ENCODE peak calls at places on chromosomes 12 and 14, in eight cellular contexts. One of them, this sample, is unnamed.

GRCh38 chr14:61570188-61570960 is 124.9 kb upstream of the HIF1A start:
- DNase-seq in BE2C: no peak
- DNase-seq in PC-3: peak; percentile 70
- DNase-seq in cardiac fibroblast: peak; percentile 58
- DNase-seq in endothelial cell of umbilical vein: no peak
- DNase-seq in CD8-positive, alpha-beta memory T cell: no peak
- DNase-seq in IMR-90: peak; percentile 43
- DNase-seq in HCT116: no peak
- DNase-seq in this sample: no peak

GRCh38 chr14:103529383-103530365 is 678 bp downstream of the TRMT61A start:
- DNase-seq in BE2C: no peak
- DNase-seq in PC-3: no peak
- DNase-seq in cardiac fibroblast: no peak
- DNase-seq in endothelial cell of umbilical vein: peak; percentile 21
- DNase-seq in CD8-positive, alpha-beta memory T cell: no peak
- DNase-seq in IMR-90: no peak
- DNase-seq in HCT116: no peak
- DNase-seq in this sample: no peak

GRCh38 chr12:49868952-49869815 is 26.3 kb upstream of the BCDIN3D start:
- DNase-seq in BE2C: peak; percentile 100
- DNase-seq in PC-3: no peak
- DNase-seq in cardiac fibroblast: peak; percentile 100
- DNase-seq in endothelial cell of umbilical vein: peak; percentile 100
- DNase-seq in CD8-positive, alpha-beta memory T cell: no peak
- DNase-seq in IMR-90: peak; percentile 97
- DNase-seq in HCT116: no peak
- DNase-seq in this sample: peak; percentile 58

GRCh38 chr14:93042968-93043940 is 72.5 kb downstream of the ITPK1 start:
- DNase-seq in BE2C: peak; percentile 67
- DNase-seq in PC-3: peak; percentile 98
- DNase-seq in cardiac fibroblast: peak; percentile 90
- DNase-seq in endothelial cell of umbilical vein: peak; percentile 22
- DNase-seq in CD8-positive, alpha-beta memory T cell: no peak
- DNase-seq in IMR-90: peak; percentile 63
- DNase-seq in HCT116: peak; percentile 89
- DNase-seq in this sample: peak; percentile 41

GRCh38 chr14:100677925-100678765 is 48.5 kb upstream of the DLK1 start:
- DNase-seq in BE2C: peak; percentile 98
- DNase-seq in PC-3: no peak
- DNase-seq in cardiac fibroblast: peak; percentile 89
- DNase-seq in endothelial cell of umbilical vein: no peak
- DNase-seq in CD8-positive, alpha-beta memory T cell: no peak
- DNase-seq in IMR-90: peak; percentile 52
- DNase-seq in HCT116: no peak
- DNase-seq in this sample: peak; percentile 78

GRCh38 chr12:116910645-116911449 is at the start of gene FBXW8:
- DNase-seq in BE2C: peak; percentile 93
- DNase-seq in PC-3: peak; percentile 83
- DNase-seq in cardiac fibroblast: peak; percentile 82
- DNase-seq in endothelial cell of umbilical vein: peak; percentile 80
- DNase-seq in CD8-positive, alpha-beta memory T cell: peak; percentile 61
- DNase-seq in IMR-90: peak; percentile 66
- DNase-seq in HCT116: peak; percentile 48
- DNase-seq in this sample: peak; percentile 35

GRCh38 chr12:54385251-54385914 is 850 bp upstream of the ZNF385A start:
- DNase-seq in BE2C: no peak
- DNase-seq in PC-3: no peak
- DNase-seq in cardiac fibroblast: no peak
- DNase-seq in endothelial cell of umbilical vein: no peak
- DNase-seq in CD8-positive, alpha-beta memory T cell: no peak
- DNase-seq in IMR-90: no peak
- DNase-seq in HCT116: no peak
- DNase-seq in this sample: no peak

GRCh38 chr14:71130491-71131179 is 223.4 kb downstream of the PCNX1 start:
- DNase-seq in BE2C: no peak
- DNase-seq in PC-3: peak; percentile 81
- DNase-seq in cardiac fibroblast: peak; percentile 85
- DNase-seq in endothelial cell of umbilical vein: peak; percentile 70
- DNase-seq in CD8-positive, alpha-beta memory T cell: no peak
- DNase-seq in IMR-90: peak; percentile 88
- DNase-seq in HCT116: no peak
- DNase-seq in this sample: peak; percentile 65

GRCh38 chr14:100698719-100699448 is 27.8 kb upstream of the DLK1 start:
- DNase-seq in BE2C: no peak
- DNase-seq in PC-3: no peak
- DNase-seq in cardiac fibroblast: no peak
- DNase-seq in endothelial cell of umbilical vein: no peak
- DNase-seq in CD8-positive, alpha-beta memory T cell: no peak
- DNase-seq in IMR-90: no peak
- DNase-seq in HCT116: no peak
- DNase-seq in this sample: no peak

GRCh38 chr12:1634590-1635191 is 5.7 kb downstream of the WNT5B start:
- DNase-seq in BE2C: peak; percentile 81
- DNase-seq in PC-3: peak; percentile 78
- DNase-seq in cardiac fibroblast: peak; percentile 89
- DNase-seq in endothelial cell of umbilical vein: peak; percentile 65
- DNase-seq in CD8-positive, alpha-beta memory T cell: peak; percentile 41
- DNase-seq in IMR-90: peak; percentile 69
- DNase-seq in HCT116: peak; percentile 63
- DNase-seq in this sample: peak; percentile 71

GRCh38 chr14:52918486-52918885 is 32.4 kb downstream of the FERMT2 start:
- DNase-seq in BE2C: no peak
- DNase-seq in PC-3: peak; percentile 91
- DNase-seq in cardiac fibroblast: peak; percentile 66
- DNase-seq in endothelial cell of umbilical vein: peak; percentile 95
- DNase-seq in CD8-positive, alpha-beta memory T cell: no peak
- DNase-seq in IMR-90: peak; percentile 81
- DNase-seq in HCT116: no peak
- DNase-seq in this sample: no peak

GRCh38 chr12:46152456-46152855 is 116.4 kb downstream of the SLC38A1 start:
- DNase-seq in BE2C: no peak
- DNase-seq in PC-3: no peak
- DNase-seq in cardiac fibroblast: no peak
- DNase-seq in endothelial cell of umbilical vein: peak; percentile 75
- DNase-seq in CD8-positive, alpha-beta memory T cell: no peak
- DNase-seq in IMR-90: no peak
- DNase-seq in HCT116: no peak
- DNase-seq in this sample: no peak

GRCh38 chr14:104601786-104602185 is 2.8 kb downstream of the TMEM179 start:
- DNase-seq in BE2C: peak; percentile 91
- DNase-seq in PC-3: no peak
- DNase-seq in cardiac fibroblast: peak; percentile 14
- DNase-seq in endothelial cell of umbilical vein: no peak
- DNase-seq in CD8-positive, alpha-beta memory T cell: no peak
- DNase-seq in IMR-90: peak; percentile 2
- DNase-seq in HCT116: no peak
- DNase-seq in this sample: no peak

GRCh38 chr14:89613260-89614008 is 196.4 kb upstream of the FOXN3 start:
- DNase-seq in BE2C: no peak
- DNase-seq in PC-3: no peak
- DNase-seq in cardiac fibroblast: no peak
- DNase-seq in endothelial cell of umbilical vein: no peak
- DNase-seq in CD8-positive, alpha-beta memory T cell: no peak
- DNase-seq in IMR-90: no peak
- DNase-seq in HCT116: no peak
- DNase-seq in this sample: no peak

GRCh38 chr12:116317986-116318737 is 40.7 kb upstream of the MED13L start:
- DNase-seq in BE2C: no peak
- DNase-seq in PC-3: peak; percentile 70
- DNase-seq in cardiac fibroblast: no peak
- DNase-seq in endothelial cell of umbilical vein: no peak
- DNase-seq in CD8-positive, alpha-beta memory T cell: no peak
- DNase-seq in IMR-90: no peak
- DNase-seq in HCT116: no peak
- DNase-seq in this sample: no peak

GRCh38 chr14:80356413-80356812 is 145.1 kb upstream of the DIO2 start:
- DNase-seq in BE2C: no peak
- DNase-seq in PC-3: peak; percentile 49
- DNase-seq in cardiac fibroblast: peak; percentile 44
- DNase-seq in endothelial cell of umbilical vein: peak; percentile 27
- DNase-seq in CD8-positive, alpha-beta memory T cell: no peak
- DNase-seq in IMR-90: peak; percentile 40
- DNase-seq in HCT116: no peak
- DNase-seq in this sample: no peak

GRCh38 chr12:92715625-92716024 is 12.8 kb downstream of the PLEKHG7 start:
- DNase-seq in BE2C: no peak
- DNase-seq in PC-3: no peak
- DNase-seq in cardiac fibroblast: no peak
- DNase-seq in endothelial cell of umbilical vein: no peak
- DNase-seq in CD8-positive, alpha-beta memory T cell: no peak
- DNase-seq in IMR-90: no peak
- DNase-seq in HCT116: no peak
- DNase-seq in this sample: no peak

DNA sequence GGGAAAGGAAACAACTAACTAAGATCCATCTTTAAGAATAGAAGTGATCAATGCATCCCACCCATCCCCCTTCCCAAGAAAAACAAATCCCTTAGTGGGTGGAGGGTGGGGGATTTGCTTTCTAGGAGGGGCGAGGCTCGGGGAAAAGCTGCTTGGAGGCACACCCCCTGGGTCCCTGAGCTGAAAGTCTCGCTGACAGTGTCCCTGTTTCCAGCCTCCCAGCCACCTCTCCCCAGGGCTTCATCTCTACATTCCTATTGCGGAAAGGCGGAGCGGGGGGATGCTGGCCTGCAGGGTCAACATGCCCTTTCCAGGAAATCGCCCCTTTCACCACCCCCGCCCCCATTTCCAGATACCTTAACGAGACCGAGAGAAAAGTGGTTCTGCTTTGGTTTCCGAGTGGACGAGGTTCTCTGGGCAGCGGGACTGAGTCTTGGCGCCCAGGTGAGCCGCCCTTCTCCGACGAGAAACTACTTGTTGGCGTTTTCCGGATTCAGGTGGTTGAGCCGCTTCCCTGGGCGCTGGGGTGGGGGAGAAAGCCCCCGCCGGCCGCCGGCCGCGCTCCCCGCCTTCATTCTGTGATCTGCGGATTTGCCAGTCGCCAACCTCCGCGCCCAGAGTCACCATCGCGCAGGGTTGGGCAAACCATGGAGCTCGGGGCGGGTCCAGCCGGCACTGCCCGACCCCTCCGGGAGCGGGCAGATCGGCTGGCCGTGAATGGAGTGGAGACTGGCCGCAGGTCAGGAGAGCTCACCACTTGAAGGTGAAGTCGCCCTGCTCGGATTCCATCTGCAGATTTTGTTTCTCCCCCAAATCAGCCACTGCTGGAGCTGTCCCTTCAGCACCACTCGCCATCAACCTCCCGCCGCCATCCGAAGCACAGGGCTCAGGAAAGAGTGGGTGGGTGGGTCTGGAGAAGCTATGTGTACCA is 523 bp downstream of the KCNC2 start:
- DNase-seq in BE2C: no peak
- DNase-seq in PC-3: no peak
- DNase-seq in cardiac fibroblast: peak; percentile 22
- DNase-seq in endothelial cell of umbilical vein: peak; percentile 27
- DNase-seq in CD8-positive, alpha-beta memory T cell: no peak
- DNase-seq in IMR-90: peak; percentile 18
- DNase-seq in HCT116: no peak
- DNase-seq in this sample: peak; percentile 26
- H3K4me3 ChIP-seq in BE2C: no peak overlapping the region
- H3K4me3 ChIP-seq in PC-3: no peak overlapping the region
- H3K4me3 ChIP-seq in cardiac fibroblast: no peak overlapping the region
- H3K4me3 ChIP-seq in endothelial cell of umbilical vein: no peak overlapping the region
- H3K4me3 ChIP-seq in CD8-positive, alpha-beta memory T cell: no peak overlapping the region
- H3K4me3 ChIP-seq in IMR-90: no peak overlapping the region
- H3K4me3 ChIP-seq in HCT116: no peak overlapping the region
- H3K4me3 ChIP-seq in this sample: peak overlapping the region; percentile 27

GRCh38 chr12:47772094-47772660 is 861 bp upstream of the SLC48A1 start:
- DNase-seq in BE2C: no peak
- DNase-seq in PC-3: no peak
- DNase-seq in cardiac fibroblast: no peak
- DNase-seq in endothelial cell of umbilical vein: no peak
- DNase-seq in CD8-positive, alpha-beta memory T cell: no peak
- DNase-seq in IMR-90: no peak
- DNase-seq in HCT116: no peak
- DNase-seq in this sample: no peak
- H3K4me3 ChIP-seq in BE2C: no peak overlapping the region
- H3K4me3 ChIP-seq in PC-3: peak overlapping the region; percentile 88
- H3K4me3 ChIP-seq in cardiac fibroblast: no peak overlapping the region
- H3K4me3 ChIP-seq in endothelial cell of umbilical vein: no peak overlapping the region
- H3K4me3 ChIP-seq in CD8-positive, alpha-beta memory T cell: no peak overlapping the region
- H3K4me3 ChIP-seq in IMR-90: no peak overlapping the region
- H3K4me3 ChIP-seq in HCT116: peak overlapping the region; percentile 39
- H3K4me3 ChIP-seq in this sample: no peak overlapping the region

DNA sequence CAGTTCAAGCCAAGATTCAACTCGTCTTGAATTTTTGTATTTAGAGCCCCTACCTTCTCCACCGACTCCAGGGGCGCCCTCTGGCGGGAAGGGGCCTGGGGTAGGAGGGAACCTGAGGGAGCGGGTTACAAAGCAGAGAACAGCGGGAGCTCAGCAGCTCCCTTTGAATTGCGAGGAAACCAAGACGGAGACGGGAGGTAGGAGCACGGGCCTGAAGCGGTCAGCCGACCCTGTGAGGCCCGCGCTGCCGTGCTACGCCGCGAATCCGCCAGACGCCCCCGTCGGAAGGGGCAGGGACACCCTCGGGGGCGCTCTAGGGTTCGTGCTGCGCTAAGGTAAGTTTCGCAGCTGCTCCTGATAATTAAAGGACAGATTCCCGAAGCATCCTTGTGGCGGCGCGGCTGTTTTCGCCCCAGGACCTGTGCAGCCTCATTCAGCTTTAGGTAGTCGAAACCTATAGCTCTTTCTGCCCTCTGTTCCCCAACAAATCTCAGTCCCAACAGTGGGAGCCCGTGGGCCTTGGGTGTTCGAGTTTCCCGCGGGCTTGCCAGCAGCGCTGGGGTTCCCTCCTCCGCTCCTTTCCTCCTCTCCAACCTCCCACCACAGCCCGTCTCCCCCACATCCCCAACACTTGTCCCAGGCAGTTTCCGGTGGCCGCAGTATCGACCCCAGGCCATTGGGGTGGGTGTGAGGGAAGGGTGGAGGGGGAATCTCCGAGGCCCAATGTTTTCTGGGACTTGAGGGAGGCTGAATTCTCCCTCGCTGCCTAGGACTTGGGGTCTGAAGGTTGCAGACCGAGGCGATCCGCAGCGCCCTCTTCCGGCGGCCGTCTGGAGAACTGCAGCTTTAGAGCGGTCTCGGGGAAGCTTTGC is 5.1 kb upstream of the NKX2-1 start:
- DNase-seq in BE2C: peak; percentile 57
- DNase-seq in PC-3: peak; percentile 62
- DNase-seq in cardiac fibroblast: no peak
- DNase-seq in endothelial cell of umbilical vein: no peak
- DNase-seq in CD8-positive, alpha-beta memory T cell: no peak
- DNase-seq in IMR-90: no peak
- DNase-seq in HCT116: peak; percentile 65
- DNase-seq in this sample: no peak
- H3K4me3 ChIP-seq in BE2C: no peak overlapping the region
- H3K4me3 ChIP-seq in PC-3: no peak overlapping the region
- H3K4me3 ChIP-seq in cardiac fibroblast: no peak overlapping the region
- H3K4me3 ChIP-seq in endothelial cell of umbilical vein: no peak overlapping the region
- H3K4me3 ChIP-seq in CD8-positive, alpha-beta memory T cell: no peak overlapping the region
- H3K4me3 ChIP-seq in IMR-90: no peak overlapping the region
- H3K4me3 ChIP-seq in HCT116: peak overlapping the region; percentile 39
- H3K4me3 ChIP-seq in this sample: no peak overlapping the region

GRCh38 chr12:114678028-114678427 is 5.9 kb downstream of the TBX3 start:
- DNase-seq in BE2C: no peak
- DNase-seq in PC-3: no peak
- DNase-seq in cardiac fibroblast: no peak
- DNase-seq in endothelial cell of umbilical vein: no peak
- DNase-seq in CD8-positive, alpha-beta memory T cell: no peak
- DNase-seq in IMR-90: no peak
- DNase-seq in HCT116: no peak
- DNase-seq in this sample: no peak
- H3K4me3 ChIP-seq in BE2C: peak overlapping the region; percentile 91
- H3K4me3 ChIP-seq in PC-3: peak overlapping the region; percentile 94
- H3K4me3 ChIP-seq in cardiac fibroblast: no peak overlapping the region
- H3K4me3 ChIP-seq in endothelial cell of umbilical vein: no peak overlapping the region
- H3K4me3 ChIP-seq in CD8-positive, alpha-beta memory T cell: no peak overlapping the region
- H3K4me3 ChIP-seq in IMR-90: peak overlapping the region; percentile 69
- H3K4me3 ChIP-seq in HCT116: no peak overlapping the region
- H3K4me3 ChIP-seq in this sample: no peak overlapping the region